ENCODE peak calls at places on chromosomes 1 and 21, in eight cellular contexts. L is endodermal cell, Z is A549, J is upper lobe of right lung, Q is thoracic aorta, S is dorsolateral prefrontal cortex, W is fibroblast of lung, I is body of pancreas. R is an unnamed sample.

GRCh38 chr1:192539450-192540132 is 36.0 kb upstream of the RGS1 start:
- DNase-seq in L (no peak), Z (peak; percentile 58), J (no peak), Q (no peak), S (no peak), W (peak; percentile 98), I (no peak), R (no peak)

GRCh38 chr21:42161957-42162681 is 56.8 kb upstream of the ABCG1 start:
- DNase-seq in L (peak; percentile 47), Z (no peak), J (peak; percentile 54), Q (no peak), S (no peak), W (no peak), I (peak; percentile 11), R (no peak)

GRCh38 chr1:162371611-162372010 is 5.0 kb downstream of the SPATA46 start:
- DNase-seq in L (no peak), Z (no peak), J (no peak), Q (no peak), S (no peak), W (no peak), I (no peak), R (no peak)

GRCh38 chr1:65471213-65471833 is 50.9 kb downstream of the LEPR start:
- DNase-seq in L (no peak), Z (no peak), J (no peak), Q (no peak), S (no peak), W (no peak), I (no peak), R (no peak)

GRCh38 chr1:229127301-229127700 is 143.6 kb upstream of the RAB4A start:
- DNase-seq in L (no peak), Z (no peak), J (no peak), Q (no peak), S (no peak), W (no peak), I (no peak), R (no peak)

GRCh38 chr1:77539510-77540142 is 142.8 kb downstream of the ZZZ3 start:
- DNase-seq in L (no peak), Z (peak; percentile 36), J (no peak), Q (no peak), S (no peak), W (peak; percentile 97), I (no peak), R (peak; percentile 67)

GRCh38 chr1:53943090-53943489 is 2.4 kb downstream of the IFT25 start:
- DNase-seq in L (no peak), Z (no peak), J (no peak), Q (no peak), S (no peak), W (no peak), I (no peak), R (no peak)

GRCh38 chr1:70764747-70765146 is 282.9 kb downstream of the PTGER3 start:
- DNase-seq in L (no peak), Z (no peak), J (no peak), Q (no peak), S (no peak), W (no peak), I (no peak), R (no peak)

GRCh38 chr1:44811234-44811633 is 2.9 kb downstream of the BTBD19 start:
- DNase-seq in L (peak; percentile 47), Z (no peak), J (peak; percentile 12), Q (no peak), S (no peak), W (no peak), I (peak; percentile 8), R (no peak)

GRCh38 chr1:17189632-17190525 is 15.0 kb upstream of the PADI1 start:
- DNase-seq in L (peak; percentile 65), Z (no peak), J (no peak), Q (no peak), S (no peak), W (peak; percentile 91), I (no peak), R (no peak)

GRCh38 chr1:232793944-232794343 is 11.3 kb upstream of the MAP10 start:
- DNase-seq in L (no peak), Z (no peak), J (no peak), Q (no peak), S (no peak), W (peak; percentile 43), I (no peak), R (peak; percentile 89)

GRCh38 chr1:29354511-29355098 is 118.3 kb downstream of the PTPRU start:
- DNase-seq in L (peak; percentile 33), Z (no peak), J (peak; percentile 56), Q (no peak), S (no peak), W (no peak), I (no peak), R (peak; percentile 34)

GRCh38 chr21:21268061-21268471 is 269.9 kb downstream of the NCAM2 start:
- DNase-seq in L (no peak), Z (no peak), J (no peak), Q (no peak), S (no peak), W (no peak), I (no peak), R (no peak)

GRCh38 chr1:15355968-15356621 is 53.6 kb upstream of the EFHD2 start:
- DNase-seq in L (no peak), Z (peak; percentile 50), J (no peak), Q (no peak), S (no peak), W (peak; percentile 35), I (no peak), R (no peak)

GRCh38 chr1:7727816-7728477 is 43.1 kb upstream of the VAMP3 start:
- DNase-seq in L (no peak), Z (no peak), J (no peak), Q (no peak), S (peak; percentile 75), W (no peak), I (no peak), R (no peak)

DNA sequence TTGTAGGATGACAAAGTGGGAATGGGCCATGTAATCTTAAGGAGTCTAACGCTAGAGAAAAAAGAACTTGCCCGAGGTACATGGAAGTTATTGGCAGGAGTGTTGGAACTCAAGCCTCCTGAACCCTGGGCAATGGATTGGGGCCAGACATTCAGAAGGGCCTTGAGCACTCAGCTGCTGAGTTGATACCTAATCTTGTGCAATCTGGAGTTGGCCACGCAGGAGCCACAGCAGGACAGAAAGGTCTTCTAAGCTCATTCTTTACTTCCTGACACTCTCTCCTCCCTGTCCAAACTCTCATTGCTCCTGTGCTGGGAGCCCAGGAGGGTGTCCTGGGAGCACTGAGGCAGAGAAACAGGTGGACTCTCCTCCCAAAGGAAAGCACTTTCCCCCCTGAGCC is 25.1 kb upstream of the CSF1 start:
- DNase-seq in L (no peak), Z (no peak), J (no peak), Q (no peak), S (no peak), W (no peak), I (no peak), R (no peak)
- H3K27ac ChIP-seq in L (no peak overlapping the region), Z (no peak overlapping the region), J (no peak overlapping the region), Q (no peak overlapping the region), S (no peak overlapping the region), W (no peak overlapping the region), I (no peak overlapping the region), R (no peak overlapping the region)

DNA sequence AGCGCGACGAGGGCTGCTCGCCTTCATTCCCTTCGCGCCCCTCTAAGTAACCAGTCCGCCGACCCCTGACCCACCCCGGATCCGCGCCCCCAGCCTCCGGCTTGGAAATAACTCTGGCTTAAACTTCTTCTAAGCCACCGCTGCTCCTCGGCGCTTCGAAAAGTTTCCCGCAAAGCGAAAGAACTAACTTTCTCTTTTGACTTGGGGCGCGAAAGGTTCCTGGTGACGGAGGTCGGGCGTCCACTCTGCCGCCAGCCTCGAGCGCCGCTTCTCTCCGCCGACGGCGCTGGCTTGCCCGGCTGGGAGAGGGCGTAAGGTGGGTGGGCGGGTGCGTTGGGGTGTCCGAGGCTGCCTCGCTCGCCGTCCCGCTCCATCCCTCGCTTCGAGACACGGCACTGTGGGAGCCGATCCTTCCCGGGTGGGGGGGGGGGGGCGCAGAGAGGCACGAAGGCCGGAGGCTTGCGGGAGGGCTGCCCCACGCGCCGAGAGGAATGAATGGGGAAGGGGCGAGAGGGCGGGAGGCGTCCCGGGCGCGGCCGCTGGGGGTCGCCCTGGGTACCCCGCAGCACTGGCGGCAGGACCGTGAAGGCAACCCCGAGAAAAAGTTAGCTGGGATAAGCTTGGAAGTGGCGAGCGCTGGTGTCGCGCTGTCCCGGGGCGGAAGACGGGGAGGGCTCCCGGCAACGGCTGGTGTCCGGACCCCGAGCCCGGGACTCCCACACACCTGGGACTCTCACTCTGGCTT is 567 bp downstream of the ATF3 start:
- DNase-seq in L (peak; percentile 90), Z (peak; percentile 41), J (peak; percentile 84), Q (no peak), S (peak; percentile 54), W (peak; percentile 56), I (peak; percentile 67), R (peak; percentile 61)
- TF ChIP-seq CTCF in L (peak; percentile 89), Z (peak; percentile 53), J (peak; percentile 52), Q (peak; percentile 54), S (peak; percentile 51), W (peak; percentile 37), I (peak; percentile 35), R (peak; percentile 78)

GRCh38 chr1:23169219-23169575 is 541 bp upstream of the LUZP1 start:
- DNase-seq in L (no peak), Z (no peak), J (no peak), Q (no peak), S (no peak), W (no peak), I (no peak), R (no peak)

GRCh38 chr1:23168462-23169218 is at the start of gene LUZP1:
- DNase-seq in L (peak; percentile 96), Z (no peak), J (peak; percentile 92), Q (peak; percentile 52), S (peak; percentile 94), W (peak; percentile 90), I (peak; percentile 89), R (peak; percentile 83)

GRCh38 chr1:23171181-23171755 is 2.6 kb upstream of the LUZP1 start:
- DNase-seq in L (no peak), Z (no peak), J (no peak), Q (no peak), S (no peak), W (no peak), I (no peak), R (no peak)

GRCh38 chr1:23168079-23168461 is 586 bp downstream of the LUZP1 start:
- DNase-seq in L (no peak), Z (no peak), J (peak; percentile 73), Q (no peak), S (peak; percentile 14), W (no peak), I (peak; percentile 36), R (no peak)

DNA sequence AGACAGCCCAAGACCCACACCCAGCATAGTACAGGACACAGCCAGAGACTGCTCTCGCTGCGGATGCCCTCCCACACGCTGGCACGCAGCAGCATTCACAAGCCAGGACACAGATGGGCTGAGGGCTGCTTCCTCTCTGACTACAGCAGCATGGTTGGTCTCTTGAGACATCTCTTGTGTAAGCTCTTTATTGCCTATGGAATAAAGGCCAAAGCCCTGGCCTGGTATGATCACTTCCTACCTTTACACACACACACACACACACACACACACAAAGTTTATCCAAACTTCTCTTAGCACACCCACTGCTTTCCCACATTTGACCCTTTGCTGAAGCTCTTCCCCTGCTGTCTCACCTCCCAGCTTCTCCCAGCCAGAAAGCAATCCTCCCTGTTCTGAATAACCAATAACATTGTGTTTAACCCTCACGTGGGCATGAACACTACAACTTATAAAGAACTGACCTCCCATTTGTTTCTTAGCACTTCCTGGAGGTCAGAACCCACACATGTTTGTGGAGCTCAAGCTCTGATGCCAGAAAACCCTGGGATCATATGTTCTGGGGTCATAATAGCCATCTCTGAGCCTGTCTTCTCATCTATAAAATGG is 1.2 kb upstream of the LUZP1 start:
- DNase-seq in L (peak; percentile 70), Z (no peak), J (peak; percentile 84), Q (peak; percentile 23), S (peak; percentile 56), W (peak; percentile 70), I (peak; percentile 25), R (no peak)
- H3K4me3 ChIP-seq in L (no peak overlapping the region), Z (no peak overlapping the region), J (no peak overlapping the region), Q (peak overlapping the region; percentile 97), S (no peak overlapping the region), W (no peak overlapping the region), I (no peak overlapping the region), R (no peak overlapping the region)

GRCh38 chr1:197773856-197774255 is 1.4 kb downstream of the DENND1B start:
- DNase-seq in L (no peak), Z (no peak), J (no peak), Q (no peak), S (no peak), W (peak; percentile 15), I (no peak), R (no peak)
- H3K27ac ChIP-seq in L (no peak overlapping the region), Z (peak overlapping the region; percentile 92), J (peak overlapping the region; percentile 92), Q (peak overlapping the region; percentile 87), S (no peak overlapping the region), W (no peak overlapping the region), I (peak overlapping the region; percentile 97), R (peak overlapping the region; percentile 77)

R was measured in WERI-Rb-1.